ENCODE peak calls at places on chromosomes 6 and 20, in seven cellular contexts. J is stomach, Z is nephron progenitor cell, F is colonic mucosa, L is body of pancreas, S is SK-N-SH, U is brain microvascular endothelial cell. E is an unnamed sample.

GRCh38 chr6:100454571-100455229 is 10.0 kb downstream of the SIM1 start:
- DNase-seq in J (no peak), L (no peak), U (no peak), S (no peak), Z (no peak), F (no peak), E (no peak)

GRCh38 chr20:50301712-50302111 is 111.1 kb downstream of the CEBPB start:
- DNase-seq in L (no peak), Z (no peak), S (no peak), U (no peak), F (no peak), J (no peak), E (no peak)

GRCh38 chr6:34696189-34696738 is 303 bp downstream of the ILRUN start:
- DNase-seq in L (peak), Z (no peak), J (peak), S (no peak), U (no peak), F (no peak), E (no peak)

GRCh38 chr20:2451939-2452732 is 18.5 kb downstream of the SNRPB start:
- DNase-seq in F (peak), U (peak), L (peak), S (peak), J (peak), Z (peak), E (peak)

GRCh38 chr6:42049116-42049809 is 1.1 kb upstream of the TAF8 start:
- DNase-seq in F (peak), J (no peak), L (no peak), S (no peak), Z (no peak), U (no peak), E (no peak)

GRCh38 chr6:143163621-143164020 is 102.9 kb downstream of the AIG1 start:
- DNase-seq in F (no peak), U (no peak), Z (no peak), L (no peak), J (no peak), S (no peak), E (no peak)

GRCh38 chr6:28838289-28838633 is 85.5 kb downstream of the TRIM27 start:
- DNase-seq in S (no peak), J (peak), L (peak), Z (peak), U (peak), F (peak), E (peak)

GRCh38 chr20:24677626-24678328 is 208.3 kb downstream of the SYNDIG1 start:
- DNase-seq in Z (no peak), L (no peak), S (no peak), J (no peak), U (no peak), F (no peak), E (no peak)

GRCh38 chr6:46103437-46103836 is 26.4 kb upstream of the ENPP4 start:
- DNase-seq in Z (no peak), S (no peak), J (no peak), L (no peak), U (no peak), F (no peak), E (no peak)

GRCh38 chr6:28544211-28544610 is 18.5 kb downstream of the GPX5 start:
- DNase-seq in Z (peak), F (no peak), S (no peak), J (no peak), U (no peak), L (no peak), E (no peak)

GRCh38 chr20:3802524-3803239 is 6.6 kb downstream of the CDC25B start:
- DNase-seq in L (no peak), F (no peak), Z (no peak), U (no peak), J (no peak), S (no peak), E (no peak)

GRCh38 chr6:140846518-140847277 is 1286.0 kb upstream of the GJE1 start:
- DNase-seq in L (no peak), S (no peak), Z (no peak), F (no peak), U (no peak), J (no peak), E (no peak)

GRCh38 chr6:133468591-133468990 is 227.4 kb downstream of the EYA4 start:
- DNase-seq in J (no peak), Z (no peak), L (no peak), U (no peak), S (no peak), F (no peak), E (no peak)

GRCh38 chr6:133467231-133467981 is 226.2 kb downstream of the EYA4 start:
- DNase-seq in L (no peak), S (no peak), Z (no peak), U (peak), J (no peak), F (no peak), E (no peak)

GRCh38 chr6:133466666-133467065 is 225.5 kb downstream of the EYA4 start:
- DNase-seq in U (peak), L (no peak), F (no peak), Z (no peak), J (no peak), S (no peak), E (no peak)

GRCh38 chr6:133467982-133468380 is 226.8 kb downstream of the EYA4 start:
- DNase-seq in U (peak), F (no peak), S (no peak), L (no peak), J (no peak), Z (no peak), E (no peak)

DNA sequence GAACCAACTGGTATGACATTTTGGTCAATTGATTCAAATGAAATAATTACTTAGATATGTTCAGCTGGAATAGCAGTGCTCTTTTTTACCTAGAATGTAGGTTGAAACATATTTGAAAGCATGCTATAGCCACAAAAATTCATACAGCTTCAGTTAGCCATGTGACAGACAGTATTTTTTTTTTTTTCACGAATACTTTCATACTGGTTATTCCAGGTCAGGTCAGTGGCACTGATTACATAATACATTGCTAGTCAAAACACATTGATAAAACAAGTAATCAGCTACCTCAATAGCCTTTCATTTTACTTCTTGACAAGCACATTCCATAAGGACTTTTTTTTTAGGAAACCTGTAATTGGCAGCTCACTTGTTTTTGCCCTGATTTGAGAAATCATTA is 222.6 kb downstream of the EYA4 start:
- DNase-seq in F (no peak), U (no peak), Z (no peak), S (no peak), L (no peak), J (no peak), E (no peak)
- TF ChIP-seq CTCF in F (no peak), U (no peak), Z (no peak), S (no peak), L (no peak), J (no peak), E (no peak)

GRCh38 chr6:548517-548916 is 108.4 kb downstream of the HUS1B start:
- DNase-seq in S (no peak), Z (no peak), U (no peak), L (no peak), J (no peak), F (no peak), E (no peak)

GRCh38 chr6:551829-552350 is 105.0 kb downstream of the HUS1B start:
- DNase-seq in F (no peak), Z (no peak), J (no peak), U (no peak), L (no peak), S (no peak), E (no peak)

GRCh38 chr6:549901-550300 is 107.0 kb downstream of the HUS1B start:
- DNase-seq in S (no peak), Z (no peak), L (no peak), J (no peak), U (no peak), F (no peak), E (no peak)

GRCh38 chr6:548091-548490 is 108.8 kb downstream of the HUS1B start:
- DNase-seq in L (no peak), U (no peak), Z (no peak), S (no peak), J (no peak), F (no peak), E (no peak)

DNA sequence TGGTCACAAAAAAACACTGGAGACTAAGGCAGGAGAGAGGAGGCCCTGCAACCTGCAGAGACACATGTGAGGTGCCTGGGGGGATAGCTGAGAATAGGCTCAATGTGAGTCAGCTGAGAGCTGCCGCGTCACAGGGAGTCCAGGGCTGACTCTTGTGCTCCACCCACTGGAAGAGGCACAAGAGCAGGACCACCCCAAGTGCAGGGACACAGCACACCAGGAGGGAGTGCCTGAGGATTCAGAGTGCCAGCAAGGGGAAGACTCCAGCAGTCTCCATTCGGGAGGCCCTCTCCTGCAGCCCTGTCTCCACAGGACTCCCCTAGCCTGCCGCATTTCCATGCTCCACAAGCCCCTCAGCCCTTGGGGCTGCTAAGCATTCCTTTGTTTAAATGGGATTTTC is 105.5 kb downstream of the HUS1B start:
- DNase-seq in L (no peak), F (no peak), S (peak), J (no peak), U (peak), Z (peak), E (no peak)
- TF ChIP-seq CTCF in L (no peak), F (no peak), S (no peak), J (no peak), U (peak), Z (no peak), E (no peak)

DNA sequence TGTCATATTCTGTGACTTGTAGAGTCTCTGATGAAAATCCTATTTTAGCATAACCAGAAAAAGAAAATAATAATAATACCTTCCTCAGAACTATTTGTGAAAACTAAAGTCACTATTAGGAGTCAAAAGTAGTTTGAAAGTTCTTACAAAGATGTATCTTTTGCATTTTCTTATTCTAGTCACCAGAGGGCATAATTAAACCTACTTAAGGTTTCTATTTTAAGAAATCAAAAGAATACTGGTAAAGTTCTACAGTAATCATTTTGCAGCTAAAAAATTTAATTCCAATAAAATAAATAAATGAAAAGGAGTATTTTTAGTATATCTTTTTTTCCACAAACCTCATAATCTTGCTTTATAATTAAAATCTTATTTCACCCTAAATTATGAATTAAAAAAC is 28.0 kb upstream of the MCM9 start:
- DNase-seq in L (no peak), F (no peak), J (no peak), S (no peak), U (no peak), Z (no peak), E (no peak)
- TF ChIP-seq CTCF in L (no peak), F (no peak), J (no peak), S (peak), U (no peak), Z (no peak), E (peak)

GRCh38 chr6:165562421-165563090 is 100.5 kb downstream of the PDE10A start:
- DNase-seq in L (no peak), U (no peak), F (no peak), J (no peak), Z (no peak), S (no peak), E (no peak)
- TF ChIP-seq CTCF in L (no peak), U (no peak), F (no peak), J (no peak), Z (no peak), S (no peak), E (no peak)

GRCh38 chr20:52539891-52540290 is 348.3 kb upstream of the ZFP64 start:
- DNase-seq in S (no peak), U (no peak), F (peak), L (no peak), J (no peak), Z (no peak), E (no peak)
- TF ChIP-seq CTCF in S (no peak), U (no peak), F (no peak), L (no peak), J (no peak), Z (no peak), E (no peak)

GRCh38 chr20:63223826-63224207 is 7.9 kb upstream of the YTHDF1 start:
- DNase-seq in U (no peak), Z (no peak), F (no peak), S (no peak), J (no peak), L (no peak), E (no peak)

GRCh38 chr20:63223121-63223825 is 7.3 kb upstream of the YTHDF1 start:
- DNase-seq in Z (peak), L (peak), S (peak), F (peak), U (no peak), J (peak), E (no peak)

GRCh38 chr20:63225082-63225454 is 9.1 kb upstream of the YTHDF1 start:
- DNase-seq in J (no peak), S (no peak), L (no peak), U (no peak), F (no peak), Z (no peak), E (no peak)

GRCh38 chr20:63226020-63226943 is 9.4 kb upstream of the BIRC7 start:
- DNase-seq in Z (no peak), L (no peak), F (no peak), U (no peak), J (no peak), S (no peak), E (no peak)

DNA sequence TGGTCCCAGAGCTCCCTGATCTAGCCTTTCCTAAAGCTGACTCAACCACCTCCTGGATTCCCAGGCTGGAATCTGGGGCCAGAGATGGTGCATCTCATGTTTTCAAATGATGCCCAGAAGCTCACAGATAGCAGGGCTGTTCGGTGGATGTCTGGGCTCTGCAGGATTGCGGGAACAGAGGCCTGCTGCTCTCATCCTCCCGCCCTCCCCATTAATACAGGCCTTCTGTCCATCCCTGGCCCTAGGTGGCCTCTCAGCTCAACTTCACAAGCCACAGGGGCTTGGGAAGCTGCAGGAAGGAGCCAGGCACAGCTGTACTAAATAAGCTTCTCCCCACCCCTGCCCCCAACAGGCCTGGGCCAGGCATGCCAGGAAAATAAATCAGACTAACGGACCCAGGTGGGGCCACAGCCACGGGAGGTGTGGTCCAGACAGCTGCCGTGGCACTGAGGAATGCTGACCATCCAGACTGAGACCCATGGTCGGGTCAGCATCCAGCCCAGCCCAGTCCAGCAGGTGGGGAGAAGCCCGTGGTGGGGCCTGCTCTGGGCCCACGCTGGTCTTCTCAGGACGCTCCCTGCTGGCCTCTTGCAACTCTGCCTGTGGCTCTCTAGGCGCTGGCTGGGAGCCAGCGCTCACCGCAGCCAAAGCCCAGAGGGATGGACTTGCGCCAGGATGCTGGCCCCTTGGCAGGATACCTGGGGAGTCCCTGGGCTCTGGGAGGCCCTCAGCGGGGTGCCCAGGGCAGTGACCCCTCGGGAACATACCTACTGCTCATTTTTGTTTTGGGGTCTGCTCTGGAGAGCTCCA is 8.5 kb upstream of the YTHDF1 start:
- DNase-seq in U (peak), L (peak), S (peak), F (no peak), Z (no peak), J (peak), E (no peak)
- TF ChIP-seq CTCF in U (peak), L (no peak), S (peak), F (no peak), Z (no peak), J (no peak), E (peak)

E was measured in AG09319.